ENCODE peak calls at places on chromosome 4, in six cellular contexts. I is spleen, D is IMR-90, C is stomach, X is A549, H is progenitor cell of endocrine pancreas. R is an unnamed sample.

GRCh38 chr4:67751260-67751659 is 2.9 kb downstream of the GNRHR start:
- DNase-seq in H (no peak), I (no peak), C (no peak), D (peak; percentile 51), X (no peak), R (no peak)

GRCh38 chr4:152864361-152864760 is 71.8 kb upstream of the FHDC1 start:
- DNase-seq in X (no peak), I (no peak), C (no peak), H (no peak), D (no peak), R (no peak)

GRCh38 chr4:158826882-158827281 is 58.1 kb downstream of the FNIP2 start:
- DNase-seq in C (peak; percentile 63), I (no peak), D (no peak), H (no peak), X (no peak), R (no peak)

GRCh38 chr4:139177049-139177887 is at the start of gene ELF2:
- DNase-seq in H (peak; percentile 76), D (peak; percentile 84), I (peak; percentile 98), C (peak; percentile 94), X (peak; percentile 87), R (peak; percentile 96)

GRCh38 chr4:128668566-128668965 is 140.9 kb upstream of the JADE1 start:
- DNase-seq in C (no peak), D (no peak), X (no peak), H (no peak), I (no peak), R (no peak)

GRCh38 chr4:169201144-169202124 is 69.3 kb downstream of the SH3RF1 start:
- DNase-seq in D (no peak), H (no peak), I (no peak), C (no peak), X (no peak), R (no peak)

GRCh38 chr4:167222098-167222497 is 12.2 kb downstream of the SPOCK3 start:
- DNase-seq in X (no peak), I (no peak), C (no peak), D (no peak), H (no peak), R (no peak)

GRCh38 chr4:70958681-70959080 is 34.8 kb upstream of the DCK start:
- DNase-seq in C (no peak), D (peak; percentile 89), H (no peak), I (no peak), X (no peak), R (no peak)

GRCh38 chr4:156118821-156119220 is 165.2 kb upstream of the CTSO start:
- DNase-seq in D (peak; percentile 13), H (no peak), C (no peak), I (no peak), X (no peak), R (no peak)

GRCh38 chr4:81577392-81577791 is 105.7 kb upstream of the RASGEF1B start:
- DNase-seq in H (no peak), X (no peak), C (no peak), I (no peak), D (no peak), R (no peak)

GRCh38 chr4:93475730-93476129 is 352.8 kb upstream of the ATOH1 start:
- DNase-seq in C (no peak), X (peak; percentile 1), I (no peak), D (no peak), H (no peak), R (no peak)

GRCh38 chr4:16196482-16197393 is 29.5 kb downstream of the TAPT1 start:
- DNase-seq in C (no peak), X (peak; percentile 54), I (no peak), D (peak; percentile 65), H (no peak), R (no peak)

GRCh38 chr4:187302456-187302855 is 578.8 kb upstream of the FAT1 start:
- DNase-seq in C (no peak), I (no peak), X (no peak), H (no peak), D (peak; percentile 39), R (no peak)

GRCh38 chr4:85478576-85478975 is 3.6 kb downstream of the ARHGAP24 start:
- DNase-seq in H (no peak), I (no peak), D (no peak), C (no peak), X (no peak), R (no peak)

GRCh38 chr4:127586922-127587571 is 45.7 kb upstream of the INTU start:
- DNase-seq in I (no peak), X (peak; percentile 55), D (peak; percentile 39), C (no peak), H (no peak), R (no peak)

GRCh38 chr4:69210911-69211310 is 3.6 kb downstream of the UGT2B11 start:
- DNase-seq in C (no peak), H (no peak), D (no peak), X (no peak), I (no peak), R (no peak)

GRCh38 chr4:118883861-118884260 is 4.8 kb upstream of the SYNPO2 start:
- DNase-seq in I (no peak), H (no peak), X (no peak), D (no peak), C (no peak), R (no peak)

GRCh38 chr4:45438047-45438446 is 685.8 kb downstream of the GABRG1 start:
- DNase-seq in I (no peak), C (no peak), D (no peak), H (no peak), X (no peak), R (no peak)

GRCh38 chr4:74433043-74433442 is 11.9 kb upstream of the AREG start:
- DNase-seq in H (no peak), X (no peak), I (no peak), D (peak; percentile 24), C (no peak), R (no peak)

GRCh38 chr4:183337833-183338232 is 15.6 kb upstream of the CLDN24 start:
- DNase-seq in D (no peak), C (peak; percentile 42), X (no peak), I (peak; percentile 58), H (no peak), R (no peak)

GRCh38 chr4:105909699-105910340 is 14.5 kb downstream of the NPNT start:
- DNase-seq in X (peak; percentile 13), H (no peak), D (peak; percentile 5), I (no peak), C (no peak), R (no peak)

GRCh38 chr4:5137927-5138326 is 86.6 kb downstream of the STK32B start:
- DNase-seq in H (no peak), C (peak; percentile 69), X (peak; percentile 64), I (no peak), D (peak; percentile 17), R (no peak)

GRCh38 chr4:168633071-168633470 is 136.2 kb downstream of the PALLD start:
- DNase-seq in H (no peak), X (no peak), I (no peak), D (no peak), C (no peak), R (no peak)

GRCh38 chr4:38002451-38003071 is 42.4 kb downstream of the PTTG2 start:
- DNase-seq in C (no peak), D (peak; percentile 47), I (no peak), X (no peak), H (no peak), R (no peak)

GRCh38 chr4:169619518-169619957 is 840 bp upstream of the CLCN3 start:
- DNase-seq in D (peak; percentile 54), I (peak; percentile 80), X (peak; percentile 68), H (peak; percentile 20), C (peak; percentile 67), R (no peak)

GRCh38 chr4:23174179-23174578 is 481.4 kb downstream of the GBA3 start:
- DNase-seq in C (no peak), I (no peak), X (no peak), H (no peak), D (no peak), R (no peak)

GRCh38 chr4:30718021-30718888 is 1.9 kb upstream of the PCDH7 start:
- DNase-seq in H (peak; percentile 41), X (no peak), I (peak; percentile 79), C (peak; percentile 31), D (peak; percentile 36), R (peak; percentile 93)

GRCh38 chr4:30720656-30721352 is 635 bp downstream of the PCDH7 start:
- DNase-seq in D (peak; percentile 61), X (peak; percentile 7), C (no peak), I (peak; percentile 75), H (no peak), R (peak; percentile 94)

GRCh38 chr4:30718889-30719252 is 1.3 kb upstream of the PCDH7 start:
- DNase-seq in X (no peak), C (no peak), H (no peak), I (no peak), D (peak; percentile 48), R (no peak)

GRCh38 chr4:30720021-30720655 is at the start of gene PCDH7:
- DNase-seq in I (no peak), C (peak; percentile 37), D (peak; percentile 73), H (no peak), X (peak; percentile 21), R (no peak)

GRCh38 chr4:30719363-30720020 is 677 bp upstream of the PCDH7 start:
- DNase-seq in C (peak; percentile 52), H (no peak), I (peak; percentile 78), D (peak; percentile 68), X (peak; percentile 16), R (peak; percentile 90)
- TF ChIP-seq CTCF in C (no peak), H (no peak), I (no peak), D (no peak), X (no peak), R (no peak)

GRCh38 chr4:100361336-100361735 is 156.5 kb downstream of the EMCN start:
- DNase-seq in I (no peak), X (no peak), H (no peak), C (no peak), D (no peak), R (no peak)
- TF ChIP-seq CTCF in I (no peak), X (no peak), H (no peak), C (no peak), D (no peak), R (no peak)

DNA sequence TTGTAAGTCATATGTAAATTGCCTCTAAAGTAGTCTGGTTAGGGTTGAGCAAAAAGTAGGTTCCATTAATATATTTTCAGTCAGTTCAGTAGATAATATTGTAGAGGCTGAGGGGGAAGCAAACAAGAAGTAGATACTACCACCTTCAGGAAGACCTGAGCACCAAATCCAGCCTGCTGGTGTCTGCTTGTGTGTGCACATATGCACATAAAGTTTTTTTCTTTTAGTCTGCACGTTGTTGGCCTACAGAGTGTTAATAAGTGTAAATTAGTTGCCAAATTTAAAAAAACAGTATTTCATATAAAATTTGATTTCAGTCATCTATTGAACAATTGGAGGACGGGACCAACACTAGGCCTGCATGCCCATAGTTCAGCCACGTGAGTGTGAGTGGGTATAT is 76.7 kb downstream of the CCKAR start:
- DNase-seq in D (no peak), X (no peak), I (no peak), H (no peak), C (no peak), R (no peak)
- TF ChIP-seq CTCF in D (no peak), X (no peak), I (no peak), H (no peak), C (no peak), R (no peak)

DNA sequence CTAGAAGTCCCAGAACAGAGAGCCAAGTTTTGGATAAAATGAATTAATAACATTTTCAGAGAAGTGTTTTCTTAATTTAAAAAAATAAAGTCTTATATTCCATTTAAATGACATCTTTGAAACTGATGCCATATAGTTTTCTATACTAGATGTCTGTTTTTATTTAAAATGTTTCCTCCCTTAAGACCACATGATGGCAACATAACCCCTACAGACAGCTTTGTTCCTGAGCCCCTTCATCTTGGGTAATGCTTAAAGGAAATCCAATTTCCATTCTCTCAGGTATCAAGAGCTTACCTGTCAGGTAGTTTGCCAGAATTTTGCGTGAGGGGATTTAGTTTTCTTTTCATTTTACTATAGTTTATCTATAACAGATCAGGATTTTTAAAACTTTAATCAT is 181.4 kb upstream of the UGT8 start:
- DNase-seq in I (no peak), X (no peak), D (no peak), H (no peak), C (no peak), R (no peak)
- TF ChIP-seq CTCF in I (no peak), X (no peak), D (no peak), H (peak; percentile 55), C (no peak), R (peak; percentile 45)